ENCODE peak calls at places on chromosomes 13 and 19, in four cellular contexts. V, N, F and O are unnamed samples.

GRCh38 chr13:50214514-50214913 is 199.3 kb downstream of the KCNRG start:
- DNase-seq in F (no peak), V (no peak), N (no peak), O (no peak)

GRCh38 chr13:61770697-61771096 is 355.0 kb upstream of the PCDH20 start:
- DNase-seq in N (no peak), F (no peak), V (no peak), O (no peak)

GRCh38 chr13:97423300-97424045 is 10.5 kb upstream of the RAP2A start:
- DNase-seq in F (no peak), N (no peak), V (no peak), O (no peak)

GRCh38 chr13:48235100-48235813 is 2.3 kb downstream of the ITM2B start:
- DNase-seq in N (peak), F (no peak), V (no peak), O (no peak)

GRCh38 chr13:95023405-95023804 is 277.8 kb downstream of the ABCC4 start:
- DNase-seq in V (no peak), F (no peak), N (no peak), O (no peak)

GRCh38 chr13:73522937-73523336 is 464.1 kb downstream of the KLF5 start:
- DNase-seq in V (no peak), F (no peak), N (no peak), O (no peak)

GRCh38 chr13:76769238-76769859 is 116.9 kb downstream of the KCTD12 start:
- DNase-seq in F (no peak), V (no peak), N (no peak), O (no peak)

GRCh38 chr19:46844067-46844489 is 6.6 kb downstream of the AP2S1 start:
- DNase-seq in N (no peak), F (no peak), V (no peak), O (no peak)

GRCh38 chr19:55592391-55593090 is 6.8 kb downstream of the FIZ1 start:
- DNase-seq in N (no peak), V (no peak), F (no peak), O (no peak)

GRCh38 chr19:55080121-55080914 is 4.6 kb downstream of the EPS8L1 start:
- DNase-seq in F (no peak), N (peak), V (no peak), O (peak)

GRCh38 chr19:49738242-49738641 is 24.9 kb downstream of the TSKS start:
- DNase-seq in V (no peak), F (no peak), N (no peak), O (no peak)

GRCh38 chr13:59208405-59209195 is 955.1 kb downstream of the DIAPH3 start:
- DNase-seq in N (no peak), V (no peak), F (no peak), O (no peak)

GRCh38 chr19:40553885-40554857 is 22.5 kb upstream of the SHKBP1 start:
- DNase-seq in N (peak), V (no peak), F (no peak), O (no peak)

GRCh38 chr19:47331931-47332547 is at the start of gene C5AR2:
- DNase-seq in N (no peak), V (no peak), F (no peak), O (no peak)

GRCh38 chr19:13029893-13030292 is 34.6 kb downstream of the NFIX start:
- DNase-seq in V (no peak), N (no peak), F (peak), O (no peak)

GRCh38 chr13:31072041-31072440 is 89.7 kb downstream of the HSPH1 start:
- DNase-seq in V (no peak), F (no peak), N (no peak), O (no peak)

GRCh38 chr13:44921931-44922758 is 67.1 kb downstream of the NUFIP1 start:
- DNase-seq in N (no peak), F (no peak), V (peak), O (no peak)

GRCh38 chr19:2225415-2226050 is 10.6 kb downstream of the PLEKHJ1 start:
- DNase-seq in F (no peak), N (no peak), V (no peak), O (no peak)

GRCh38 chr13:44763604-44764311 is 187.6 kb upstream of the TSC22D1 start:
- DNase-seq in F (no peak), N (no peak), V (no peak), O (peak)

GRCh38 chr13:34277971-34278370 is 460.0 kb downstream of the RFC3 start:
- DNase-seq in V (no peak), F (no peak), N (no peak), O (no peak)

GRCh38 chr13:41458187-41458938 is 1.0 kb downstream of the RGCC start:
- DNase-seq in V (no peak), N (peak), F (no peak), O (peak)

GRCh38 chr13:19984430-19985218 is 26.1 kb downstream of the ZMYM2 start:
- DNase-seq in F (no peak), V (no peak), N (no peak), O (no peak)

GRCh38 chr19:16749326-16749725 is 29.7 kb downstream of the NWD1 start:
- DNase-seq in V (no peak), N (no peak), F (no peak), O (no peak)

GRCh38 chr19:30326076-30326710 is 46.0 kb upstream of the ZNF536 start:
- DNase-seq in N (no peak), F (no peak), V (no peak), O (no peak)

GRCh38 chr13:103471896-103472295 is 405.7 kb upstream of the SLC10A2 start:
- DNase-seq in N (no peak), F (no peak), V (no peak), O (no peak)

GRCh38 chr13:31395090-31395489 is 195.3 kb downstream of the B3GLCT start:
- DNase-seq in F (no peak), V (no peak), N (no peak), O (no peak)

GRCh38 chr13:95123726-95124125 is 177.5 kb downstream of the ABCC4 start:
- DNase-seq in F (no peak), V (no peak), N (no peak), O (no peak)

GRCh38 chr19:47813304-47813994 is 8.3 kb upstream of the CRX start:
- DNase-seq in N (peak), F (no peak), V (peak), O (peak)

GRCh38 chr19:2722541-2723344 is 1.6 kb upstream of the DIRAS1 start:
- DNase-seq in V (no peak), F (peak), N (no peak), O (no peak)

GRCh38 chr13:114313061-114313860 is 1.0 kb upstream of the CHAMP1 start:
- DNase-seq in F (no peak), N (no peak), V (no peak), O (no peak)

GRCh38 chr19:40596608-40597328 is 4.4 kb upstream of the LTBP4 start:
- DNase-seq in N (peak), F (no peak), V (no peak), O (peak)

GRCh38 chr19:58417071-58417470 is 8.6 kb downstream of the ZNF584 start:
- DNase-seq in V (no peak), N (no peak), F (no peak), O (no peak)

GRCh38 chr13:33383724-33384577 is 98.4 kb upstream of the STARD13 start:
- DNase-seq in V (no peak), F (no peak), N (no peak), O (no peak)

GRCh38 chr13:38577048-38577447 is 109.8 kb upstream of the FREM2 start:
- DNase-seq in V (no peak), F (no peak), N (no peak), O (no peak)

GRCh38 chr19:11191934-11192333 is 5.4 kb downstream of the KANK2 start:
- DNase-seq in N (no peak), V (no peak), F (no peak), O (no peak)

GRCh38 chr19:38665950-38666661 is 18.7 kb downstream of the ACTN4 start:
- DNase-seq in F (no peak), N (peak), V (peak), O (no peak)

GRCh38 chr19:16750081-16750480 is 30.4 kb downstream of the NWD1 start:
- DNase-seq in N (no peak), F (no peak), V (no peak), O (no peak)

GRCh38 chr19:21697171-21697570 is 70.2 kb downstream of the ZNF100 start:
- DNase-seq in V (no peak), F (no peak), N (no peak), O (no peak)

GRCh38 chr13:48142437-48142836 is 47.5 kb upstream of the MED4 start:
- DNase-seq in N (no peak), V (no peak), F (no peak), O (no peak)

GRCh38 chr13:79987323-79987722 is 353.6 kb downstream of the SPRY2 start:
- DNase-seq in N (no peak), V (no peak), F (no peak), O (no peak)
- TF ChIP-seq CTCF in N (no peak), V (no peak), F (no peak), O (no peak)

GRCh38 chr19:35911173-35911572 is 3.1 kb upstream of the TYROBP start:
- DNase-seq in N (no peak), F (no peak), V (no peak), O (no peak)
- TF ChIP-seq CTCF in N (no peak), F (no peak), V (no peak), O (no peak)

DNA sequence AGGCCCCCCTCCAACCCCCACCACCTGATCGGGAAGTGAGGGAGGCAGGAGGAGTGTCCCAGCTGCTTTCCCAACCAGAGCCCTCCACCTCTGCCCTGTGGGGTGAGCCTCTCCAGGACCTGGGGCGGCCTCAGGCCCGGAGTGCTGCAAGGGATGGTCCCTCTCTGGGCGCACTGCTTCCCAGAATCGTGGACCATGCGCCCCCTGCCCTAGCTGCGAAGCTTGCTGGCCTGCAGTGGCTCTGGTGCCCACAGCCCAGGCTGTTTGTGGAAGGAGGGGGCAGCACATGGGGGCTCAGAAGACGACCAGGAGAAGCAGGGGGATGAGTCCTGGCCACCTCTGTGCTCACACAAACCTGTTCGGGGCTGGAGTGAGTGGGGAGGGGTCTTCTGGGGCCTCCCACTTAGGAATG is 33.6 kb downstream of the CEBPG start:
- DNase-seq in V (no peak), F (no peak), N (no peak), O (no peak)
- TF ChIP-seq CTCF in V (no peak), F (no peak), N (no peak), O (peak)

GRCh38 chr13:113288880-113289279 is 8.2 kb upstream of the LAMP1 start:
- DNase-seq in N (no peak), V (no peak), F (no peak), O (no peak)

GRCh38 chr13:113283904-113284303 is 13.1 kb upstream of the LAMP1 start:
- DNase-seq in N (no peak), F (no peak), V (no peak), O (no peak)
- TF ChIP-seq CTCF in N (no peak), F (no peak), V (no peak), O (no peak)

DNA sequence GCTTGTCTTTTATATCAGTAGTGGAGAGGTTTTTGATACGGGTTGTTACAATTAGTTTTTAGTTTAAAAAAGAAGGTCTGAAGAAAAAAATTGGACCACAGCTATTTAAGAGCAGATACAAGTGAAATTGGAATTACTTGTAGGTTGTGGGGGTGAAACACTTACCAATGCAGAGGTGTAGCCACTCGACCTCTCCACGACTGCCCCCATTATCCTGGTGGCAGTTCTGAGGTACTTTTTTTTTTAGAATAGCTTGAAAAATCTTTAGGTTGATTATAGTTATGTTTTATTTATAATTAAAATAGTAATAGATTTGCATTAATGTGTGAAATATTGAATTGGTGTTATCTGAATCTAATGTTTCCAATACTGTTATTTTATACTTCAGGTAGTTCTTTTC is 60.7 kb downstream of the PAN3 start:
- DNase-seq in F (no peak), N (no peak), V (no peak), O (no peak)
- TF ChIP-seq CTCF in F (no peak), N (no peak), V (no peak), O (peak)

DNA sequence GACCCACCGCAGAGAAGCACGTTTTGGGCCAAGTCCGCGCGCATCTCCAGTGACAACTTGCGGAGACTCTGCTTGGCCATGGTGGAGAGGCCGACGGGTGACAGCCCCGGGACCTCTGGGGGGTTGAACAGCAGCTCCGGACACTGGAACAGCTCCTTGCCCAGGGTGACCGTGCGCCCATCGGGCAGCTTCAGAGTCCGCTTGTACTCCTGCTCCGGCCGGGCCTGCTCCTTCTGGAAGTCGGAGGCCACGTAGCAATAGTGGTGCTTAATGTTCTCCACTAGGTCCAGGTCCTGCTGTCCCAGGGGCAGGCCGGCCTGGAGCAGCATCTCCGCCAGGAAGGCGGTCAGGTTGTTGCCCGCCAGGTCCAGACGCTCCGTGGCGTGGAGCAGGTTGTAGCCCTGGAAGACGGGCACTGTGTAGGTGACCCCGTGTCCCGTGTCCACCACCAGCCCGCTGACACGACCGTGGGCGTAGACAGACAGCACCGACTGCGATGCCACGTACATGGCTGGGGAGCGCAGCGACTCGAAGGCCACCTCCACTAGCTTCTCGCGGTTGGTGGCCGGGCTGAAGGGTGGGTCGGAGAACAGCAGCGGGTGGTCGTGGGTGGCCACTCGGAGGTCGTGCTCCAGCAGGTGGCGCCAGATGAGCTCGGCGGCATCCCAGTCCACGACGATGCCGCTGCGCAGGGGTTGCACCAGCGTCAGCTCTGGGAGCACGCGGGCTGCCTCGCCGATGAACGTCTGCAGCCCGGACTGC is 743 bp downstream of the ACTL9 start:
- DNase-seq in F (no peak), V (no peak), N (peak), O (peak)
- TF ChIP-seq CTCF in F (no peak), V (no peak), N (no peak), O (peak)

DNA sequence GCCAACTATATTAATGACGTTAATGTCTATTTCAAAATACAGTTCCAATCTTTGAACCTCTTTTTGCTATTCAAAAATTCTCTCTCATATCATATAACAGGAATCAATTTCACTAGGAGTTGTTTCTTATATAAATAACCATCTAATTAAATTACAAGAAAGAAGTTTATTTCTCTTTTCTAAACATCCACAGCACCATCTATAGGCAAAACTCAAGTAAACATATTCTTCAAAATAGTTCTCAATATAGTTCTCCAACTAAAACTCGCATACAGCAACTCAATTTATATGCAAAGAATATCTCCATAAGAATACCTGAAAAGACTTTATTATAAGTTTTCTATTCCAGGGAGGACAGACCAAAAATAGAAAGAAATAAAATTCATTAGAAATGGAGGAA is 65.6 kb downstream of the RBM26 start:
- DNase-seq in N (no peak), F (no peak), V (no peak), O (no peak)
- TF ChIP-seq CTCF in N (no peak), F (no peak), V (no peak), O (no peak)

GRCh38 chr13:109785141-109785891 is 1.1 kb downstream of the IRS2 start:
- DNase-seq in V (no peak), F (no peak), N (peak), O (peak)

GRCh38 chr13:109783815-109784589 is 2.4 kb downstream of the IRS2 start:
- DNase-seq in V (no peak), N (no peak), F (no peak), O (no peak)

GRCh38 chr13:109785892-109786450 is 412 bp downstream of the IRS2 start:
- DNase-seq in V (no peak), F (no peak), N (no peak), O (no peak)

GRCh38 chr13:109783447-109783814 is 3.0 kb downstream of the IRS2 start:
- DNase-seq in F (no peak), V (no peak), N (no peak), O (no peak)

DNA sequence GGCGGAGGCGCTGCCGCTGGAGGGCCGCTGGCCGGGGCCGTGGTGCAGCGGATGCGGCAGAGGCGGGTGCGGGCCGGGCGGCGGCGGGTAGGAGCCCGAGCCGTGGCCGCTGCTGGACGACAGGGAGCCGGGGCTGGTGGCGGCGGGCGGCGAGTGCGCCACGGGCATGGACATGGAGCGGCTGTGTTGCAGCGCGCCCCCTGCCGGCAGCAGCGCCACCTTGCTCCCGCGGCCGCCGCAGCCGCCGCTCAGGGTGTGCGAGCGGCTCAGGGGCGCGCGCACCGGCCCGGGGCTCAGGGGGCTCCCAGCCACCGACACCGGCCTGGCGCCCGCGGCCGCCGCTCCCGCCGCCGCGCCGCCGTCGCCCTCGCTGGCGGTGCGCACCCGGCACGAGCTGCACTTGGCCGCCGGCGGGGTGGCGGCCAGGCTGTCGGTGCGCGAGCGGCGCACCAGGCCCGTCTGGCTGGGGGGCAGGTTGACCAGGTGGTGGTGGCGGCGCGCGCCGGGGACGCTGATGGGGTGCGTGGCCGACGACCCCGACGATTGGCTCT is 1.7 kb downstream of the IRS2 start:
- DNase-seq in V (peak), N (peak), F (peak), O (peak)
- TF ChIP-seq CTCF in V (peak), N (no peak), F (peak), O (peak)

GRCh38 chr13:26624572-26624971 is 67.1 kb downstream of the WASF3 start:
- DNase-seq in F (no peak), V (no peak), N (no peak), O (no peak)

GRCh38 chr13:26623125-26623524 is 65.6 kb downstream of the WASF3 start:
- DNase-seq in N (no peak), V (no peak), F (no peak), O (no peak)

GRCh38 chr13:26629260-26629659 is 71.8 kb downstream of the WASF3 start:
- DNase-seq in N (no peak), V (no peak), F (no peak), O (no peak)

GRCh38 chr13:26628706-26629105 is 71.2 kb downstream of the WASF3 start:
- DNase-seq in N (no peak), F (no peak), V (no peak), O (no peak)
- TF ChIP-seq CTCF in N (no peak), F (peak), V (no peak), O (no peak)